ENCODE peak calls at places on chromosomes 13 and 19, in eight cellular contexts. V is NCI-H1694 treated with DMSO at 0.1 percent for 48 hours; W is brain microvascular endothelial cell; K is ELF-1; Y is activated naive CD8-positive, alpha-beta T cell treated with anti-CD3 and anti-CD28 coated beads, Interleukin-2, amount 50 U/mL, for 24 hours; T is HFFc6; Q is GM04504; D is NCI-H146. A is an unnamed sample.

GRCh38 chr13:48891586-48891985 is 84.1 kb upstream of the FNDC3A start:
- DNase-seq in V (no peak), W (peak; percentile 84), K (peak; percentile 75), Y (no peak), T (peak; percentile 28), Q (no peak), D (no peak), A (no peak)

GRCh38 chr13:28528848-28529247 is 33.9 kb upstream of the FLT1 start:
- DNase-seq in V (no peak), W (no peak), K (no peak), Y (no peak), T (no peak), Q (no peak), D (no peak), A (no peak)

GRCh38 chr13:77047649-77048343 is 20.8 kb upstream of the FBXL3 start:
- DNase-seq in V (no peak), W (no peak), K (no peak), Y (no peak), T (no peak), Q (no peak), D (no peak), A (no peak)

GRCh38 chr19:29401712-29402421 is 123.9 kb upstream of the VSTM2B start:
- DNase-seq in V (no peak), W (no peak), K (no peak), Y (no peak), T (no peak), Q (no peak), D (no peak), A (no peak)

GRCh38 chr19:18168673-18169381 is 4.8 kb upstream of the IFI30 start:
- DNase-seq in V (no peak), W (no peak), K (no peak), Y (no peak), T (no peak), Q (no peak), D (no peak), A (no peak)

GRCh38 chr13:93496985-93497673 is 270.5 kb downstream of the GPC6 start:
- DNase-seq in V (peak; percentile 63), W (no peak), K (no peak), Y (no peak), T (no peak), Q (no peak), D (peak; percentile 81), A (no peak)

GRCh38 chr19:13117176-13117771 is 734 bp upstream of the TRMT1 start:
- DNase-seq in V (no peak), W (no peak), K (no peak), Y (no peak), T (no peak), Q (no peak), D (peak; percentile 45), A (no peak)

GRCh38 chr19:4304509-4305252 is at the start of gene FSD1:
- DNase-seq in V (peak; percentile 23), W (peak; percentile 30), K (peak; percentile 82), Y (peak; percentile 88), T (peak; percentile 50), Q (peak; percentile 12), D (peak; percentile 66), A (peak; percentile 86)

GRCh38 chr13:78909276-78909675 is 250.3 kb upstream of the OBI1 start:
- DNase-seq in V (no peak), W (no peak), K (no peak), Y (no peak), T (no peak), Q (no peak), D (peak; percentile 92), A (no peak)